ENCODE peak calls at places on chromosomes 2 and 18, in six cellular contexts. R, U, M, B, W and E are unnamed samples.

GRCh38 chr18:36592282-36592681 is 236.5 kb downstream of the TPGS2 start:
- DNase-seq in R (no peak), U (no peak), M (no peak), B (no peak), W (no peak), E (no peak)

GRCh38 chr18:41155025-41155424 is 800.0 kb upstream of the PIK3C3 start:
- DNase-seq in R (no peak), U (no peak), M (no peak), B (no peak), W (no peak), E (no peak)

GRCh38 chr18:61236476-61237057 is 96.7 kb upstream of the CDH20 start:
- DNase-seq in R (no peak), U (no peak), M (no peak), B (no peak), W (no peak), E (no peak)

GRCh38 chr2:113877651-113878594 is 12.0 kb upstream of the ACTR3 start:
- DNase-seq in R (no peak), U (no peak), M (no peak), B (no peak), W (no peak), E (no peak)

GRCh38 chr2:49002750-49003149 is 151.6 kb downstream of the FSHR start:
- DNase-seq in R (no peak), U (no peak), M (no peak), B (no peak), W (no peak), E (no peak)

GRCh38 chr2:151878655-151879563 is 50.7 kb upstream of the ARL5A start:
- DNase-seq in R (no peak), U (no peak), M (no peak), B (no peak), W (no peak), E (peak)

GRCh38 chr2:102895386-102895785 is 133.6 kb downstream of the TMEM182 start:
- DNase-seq in R (no peak), U (no peak), M (no peak), B (no peak), W (no peak), E (no peak)

GRCh38 chr2:47078541-47079482 is 76.3 kb downstream of the STPG4 start:
- DNase-seq in R (peak), U (no peak), M (no peak), B (no peak), W (no peak), E (no peak)

GRCh38 chr2:16104345-16105177 is 164.2 kb downstream of the MYCN start:
- DNase-seq in R (no peak), U (no peak), M (no peak), B (no peak), W (no peak), E (no peak)

GRCh38 chr2:119255760-119256573 is 32.3 kb downstream of the STEAP3 start:
- DNase-seq in R (no peak), U (no peak), M (no peak), B (no peak), W (peak), E (no peak)

GRCh38 chr2:131413148-131413747 is 49.3 kb upstream of the RAB6D start:
- DNase-seq in R (no peak), U (peak), M (no peak), B (no peak), W (peak), E (peak)

GRCh38 chr18:5103693-5104092 is 93.4 kb downstream of the AKAIN1 start:
- DNase-seq in R (no peak), U (no peak), M (no peak), B (no peak), W (no peak), E (no peak)

GRCh38 chr2:85702172-85702571 is 8.0 kb downstream of the GNLY start:
- DNase-seq in R (no peak), U (no peak), M (no peak), B (no peak), W (no peak), E (no peak)

GRCh38 chr2:173860566-173860965 is 104.6 kb downstream of the SP3 start:
- DNase-seq in R (no peak), U (no peak), M (no peak), B (no peak), W (no peak), E (no peak)

GRCh38 chr2:44326548-44327269 is 34.6 kb downstream of the PREPL start:
- DNase-seq in R (no peak), U (no peak), M (no peak), B (no peak), W (no peak), E (no peak)

GRCh38 chr2:120551540-120551939 is 184.1 kb upstream of the GLI2 start:
- DNase-seq in R (no peak), U (peak), M (no peak), B (no peak), W (no peak), E (peak)

GRCh38 chr18:73683618-73684238 is 463.9 kb downstream of the FBXO15 start:
- DNase-seq in R (no peak), U (no peak), M (no peak), B (no peak), W (no peak), E (no peak)

GRCh38 chr2:54626884-54627283 is 96.6 kb upstream of the EML6 start:
- DNase-seq in R (no peak), U (no peak), M (no peak), B (no peak), W (no peak), E (no peak)

GRCh38 chr2:47636596-47636995 is 146.3 kb upstream of the MSH6 start:
- DNase-seq in R (no peak), U (no peak), M (no peak), B (no peak), W (no peak), E (no peak)

GRCh38 chr2:241091734-241092445 is 10.2 kb downstream of the MTERF4 start:
- DNase-seq in R (no peak), U (no peak), M (no peak), B (no peak), W (no peak), E (no peak)

GRCh38 chr2:191740776-191741175 is 62.8 kb downstream of the NABP1 start:
- DNase-seq in R (no peak), U (no peak), M (no peak), B (no peak), W (no peak), E (no peak)

GRCh38 chr2:54371461-54372065 is 84.6 kb upstream of the SPTBN1 start:
- DNase-seq in R (no peak), U (no peak), M (no peak), B (no peak), W (no peak), E (no peak)

GRCh38 chr18:8084160-8084559 is 517.0 kb downstream of the PTPRM start:
- DNase-seq in R (no peak), U (peak), M (no peak), B (no peak), W (peak), E (peak)

GRCh38 chr2:233240897-233241296 is 10.6 kb upstream of the ATG16L1 start:
- DNase-seq in R (no peak), U (peak), M (no peak), B (no peak), W (no peak), E (peak)

GRCh38 chr2:150911766-150912280 is 349.8 kb downstream of the RBM43 start:
- DNase-seq in R (no peak), U (no peak), M (no peak), B (no peak), W (peak), E (no peak)

GRCh38 chr2:127671557-127672302 is 3.6 kb downstream of the LIMS2 start:
- DNase-seq in R (no peak), U (no peak), M (no peak), B (no peak), W (no peak), E (no peak)

GRCh38 chr18:59729781-59730180 is 32.6 kb upstream of the CCBE1 start:
- DNase-seq in R (no peak), U (no peak), M (no peak), B (no peak), W (no peak), E (no peak)

GRCh38 chr2:222082201-222082600 is 216.6 kb downstream of the PAX3 start:
- DNase-seq in R (no peak), U (no peak), M (no peak), B (no peak), W (no peak), E (no peak)

GRCh38 chr18:22469061-22469689 is 51.5 kb upstream of the CTAGE1 start:
- DNase-seq in R (no peak), U (no peak), M (no peak), B (no peak), W (no peak), E (no peak)

GRCh38 chr2:162125138-162125537 is 26.9 kb downstream of the GCG start:
- DNase-seq in R (no peak), U (no peak), M (no peak), B (no peak), W (no peak), E (no peak)

GRCh38 chr2:241777167-241777685 is 604 bp downstream of the GAL3ST2 start:
- DNase-seq in R (peak), U (no peak), M (no peak), B (no peak), W (no peak), E (no peak)

GRCh38 chr2:64401501-64401880 is 52.5 kb upstream of the LGALSL start:
- DNase-seq in R (peak), U (no peak), M (no peak), B (no peak), W (no peak), E (no peak)

GRCh38 chr18:56870982-56871381 is 219.8 kb downstream of the WDR7 start:
- DNase-seq in R (no peak), U (no peak), M (no peak), B (no peak), W (no peak), E (no peak)

GRCh38 chr2:100733344-100734187 is 86.4 kb upstream of the NPAS2 start:
- DNase-seq in R (no peak), U (no peak), M (no peak), B (no peak), W (peak), E (no peak)

GRCh38 chr2:97716695-97717617 is 3.6 kb downstream of the ZAP70 start:
- DNase-seq in R (peak), U (no peak), M (no peak), B (no peak), W (no peak), E (no peak)